ENCODE peak calls at places on chromosomes 13 and 19, in four cellular contexts. One of them, this sample, is unnamed.

GRCh38 chr13:24183741-24184182 is 23.2 kb downstream of the SPATA13 start:
- DNase-seq in vagina: no peak
- DNase-seq in A549: no peak
- DNase-seq in naive thymus-derived CD4-positive, alpha-beta T cell: no peak
- DNase-seq in this sample: no peak

GRCh38 chr13:97200081-97200942 is 21.8 kb upstream of the MBNL2 start:
- DNase-seq in naive thymus-derived CD4-positive, alpha-beta T cell: no peak
- DNase-seq in A549: no peak
- DNase-seq in vagina: no peak
- DNase-seq in this sample: no peak

GRCh38 chr19:11264452-11265176 is 2.3 kb upstream of the DOCK6 start:
- DNase-seq in A549: no peak
- DNase-seq in vagina: no peak
- DNase-seq in naive thymus-derived CD4-positive, alpha-beta T cell: no peak
- DNase-seq in this sample: no peak

GRCh38 chr19:41325947-41326706 is 16.2 kb downstream of the CCDC97 start:
- DNase-seq in vagina: no peak
- DNase-seq in naive thymus-derived CD4-positive, alpha-beta T cell: peak; percentile 42
- DNase-seq in A549: no peak
- DNase-seq in this sample: no peak

GRCh38 chr13:111866731-111867245 is 200.2 kb upstream of the SOX1 start:
- DNase-seq in naive thymus-derived CD4-positive, alpha-beta T cell: no peak
- DNase-seq in vagina: no peak
- DNase-seq in A549: no peak
- DNase-seq in this sample: no peak

GRCh38 chr13:98141938-98142426 is 912 bp upstream of the FARP1 start:
- DNase-seq in A549: no peak
- DNase-seq in naive thymus-derived CD4-positive, alpha-beta T cell: no peak
- DNase-seq in vagina: no peak
- DNase-seq in this sample: no peak

GRCh38 chr19:46954502-46955004 is 65.1 kb upstream of the NPAS1 start:
- DNase-seq in A549: no peak
- DNase-seq in naive thymus-derived CD4-positive, alpha-beta T cell: no peak
- DNase-seq in vagina: no peak
- DNase-seq in this sample: no peak

GRCh38 chr19:38394488-38394887 is 6.0 kb downstream of the SPRED3 start:
- DNase-seq in A549: no peak
- DNase-seq in vagina: no peak
- DNase-seq in naive thymus-derived CD4-positive, alpha-beta T cell: peak; percentile 51
- DNase-seq in this sample: no peak

GRCh38 chr13:47117268-47117667 is 220.4 kb upstream of the HTR2A start:
- DNase-seq in vagina: no peak
- DNase-seq in naive thymus-derived CD4-positive, alpha-beta T cell: no peak
- DNase-seq in A549: no peak
- DNase-seq in this sample: no peak

GRCh38 chr19:46000497-46001246 is 5.4 kb downstream of the CCDC61 start:
- DNase-seq in A549: no peak
- DNase-seq in naive thymus-derived CD4-positive, alpha-beta T cell: peak; percentile 72
- DNase-seq in vagina: no peak
- DNase-seq in this sample: no peak

GRCh38 chr19:55383279-55383788 is 758 bp downstream of the TMEM238 start:
- DNase-seq in A549: no peak
- DNase-seq in vagina: no peak
- DNase-seq in naive thymus-derived CD4-positive, alpha-beta T cell: no peak
- DNase-seq in this sample: no peak
- H3K27ac ChIP-seq in A549: peak overlapping the region; percentile 89
- H3K27ac ChIP-seq in vagina: peak overlapping the region; percentile 73
- H3K27ac ChIP-seq in naive thymus-derived CD4-positive, alpha-beta T cell: peak overlapping the region; percentile 36
- H3K27ac ChIP-seq in this sample: peak overlapping the region; percentile 93

GRCh38 chr19:50432221-50432626 is 468 bp upstream of the MYBPC2 start:
- DNase-seq in naive thymus-derived CD4-positive, alpha-beta T cell: no peak
- DNase-seq in A549: no peak
- DNase-seq in vagina: no peak
- DNase-seq in this sample: no peak
- H3K27ac ChIP-seq in naive thymus-derived CD4-positive, alpha-beta T cell: peak overlapping the region; percentile 73
- H3K27ac ChIP-seq in A549: peak overlapping the region; percentile 65
- H3K27ac ChIP-seq in vagina: peak overlapping the region; percentile 27
- H3K27ac ChIP-seq in this sample: no peak overlapping the region

DNA sequence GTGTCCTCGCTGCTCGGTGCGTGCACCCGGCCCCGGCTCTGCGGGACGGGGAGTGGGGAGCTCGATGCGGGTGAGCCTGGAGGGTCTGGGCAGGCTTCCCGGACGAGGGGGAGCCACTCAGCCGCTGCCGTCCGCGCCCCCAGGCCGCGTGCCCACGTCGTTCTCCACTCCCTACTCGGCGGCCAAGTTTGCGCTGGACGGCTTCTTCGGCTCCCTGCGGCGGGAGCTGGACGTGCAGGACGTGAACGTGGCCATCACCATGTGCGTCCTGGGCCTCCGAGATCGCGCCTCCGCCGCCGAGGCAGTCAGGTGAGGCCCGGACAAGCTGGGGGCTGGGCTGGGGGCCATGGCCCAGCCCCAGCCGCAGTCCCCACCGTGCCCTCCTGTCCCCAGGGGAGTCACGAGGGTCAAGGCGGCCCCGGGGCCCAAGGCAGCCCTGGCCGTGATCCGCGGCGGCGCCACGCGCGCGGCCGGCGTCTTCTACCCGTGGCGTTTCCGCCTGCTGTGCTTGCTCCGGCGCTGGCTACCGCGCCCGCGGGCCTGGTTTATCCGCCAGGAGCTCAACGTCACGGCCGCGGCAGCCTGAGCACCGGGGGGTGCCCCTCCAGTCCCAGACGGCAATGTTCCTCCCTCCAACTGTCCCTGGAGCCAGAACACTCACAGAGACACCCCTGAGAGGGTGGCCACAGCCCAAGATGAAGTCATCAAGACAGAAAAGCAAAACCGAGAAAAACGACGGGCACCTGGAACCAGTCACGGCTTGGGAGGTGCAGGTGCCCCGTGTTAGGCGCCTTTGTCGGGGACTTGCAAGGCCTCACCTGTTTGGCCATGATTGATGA is 2.5 kb upstream of the RPL36 start:
- DNase-seq in vagina: no peak
- DNase-seq in A549: no peak
- DNase-seq in naive thymus-derived CD4-positive, alpha-beta T cell: no peak
- DNase-seq in this sample: no peak
- H3K27ac ChIP-seq in vagina: peak overlapping the region; percentile 67
- H3K27ac ChIP-seq in A549: no peak overlapping the region
- H3K27ac ChIP-seq in naive thymus-derived CD4-positive, alpha-beta T cell: peak overlapping the region; percentile 73
- H3K27ac ChIP-seq in this sample: no peak overlapping the region

GRCh38 chr19:16420781-16421386 is 50.9 kb downstream of the EPS15L1 start:
- DNase-seq in vagina: no peak
- DNase-seq in A549: no peak
- DNase-seq in naive thymus-derived CD4-positive, alpha-beta T cell: no peak
- DNase-seq in this sample: no peak

GRCh38 chr19:16418597-16418962 is 53.2 kb downstream of the EPS15L1 start:
- DNase-seq in vagina: no peak
- DNase-seq in naive thymus-derived CD4-positive, alpha-beta T cell: no peak
- DNase-seq in A549: no peak
- DNase-seq in this sample: no peak

GRCh38 chr19:16421982-16422381 is 49.8 kb downstream of the EPS15L1 start:
- DNase-seq in vagina: no peak
- DNase-seq in naive thymus-derived CD4-positive, alpha-beta T cell: no peak
- DNase-seq in A549: no peak
- DNase-seq in this sample: no peak

GRCh38 chr19:16417660-16418596 is 53.8 kb downstream of the EPS15L1 start:
- DNase-seq in A549: peak; percentile 69
- DNase-seq in naive thymus-derived CD4-positive, alpha-beta T cell: peak; percentile 69
- DNase-seq in vagina: no peak
- DNase-seq in this sample: no peak

DNA sequence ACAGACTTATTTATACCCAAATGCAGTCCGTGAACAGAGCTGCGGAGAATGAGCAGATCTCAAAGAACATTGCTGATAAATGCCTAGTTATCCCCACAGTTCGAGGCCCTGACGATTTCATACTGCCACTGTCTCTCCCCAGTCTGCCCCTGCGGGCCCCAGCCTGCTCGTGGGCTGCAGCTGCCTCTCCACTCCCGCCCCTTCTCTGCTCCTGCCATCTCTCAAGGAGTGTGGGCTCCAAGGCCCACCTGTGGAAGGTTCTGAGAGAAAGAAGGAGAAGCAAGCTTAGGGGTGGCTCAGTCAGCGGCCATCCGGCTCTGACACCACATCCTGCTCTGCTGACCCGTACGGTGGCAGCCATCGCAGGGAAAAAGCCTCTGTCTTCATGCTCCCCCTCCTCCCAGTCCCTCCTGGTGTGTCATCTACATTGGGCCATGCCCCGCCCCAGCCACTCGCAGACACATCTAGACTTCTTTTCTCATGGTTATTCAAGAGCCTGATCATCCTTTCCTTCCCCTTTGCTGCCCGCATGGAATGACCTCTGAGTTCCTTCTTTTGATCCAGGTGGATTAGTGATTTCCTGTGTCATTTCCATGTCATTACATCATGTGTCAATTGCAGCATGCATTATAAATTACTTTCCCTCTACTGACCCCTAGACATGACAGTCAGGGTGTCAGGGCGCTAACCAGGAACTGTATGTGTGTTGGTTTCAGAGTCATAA is 51.9 kb downstream of the EPS15L1 start:
- DNase-seq in A549: no peak
- DNase-seq in vagina: no peak
- DNase-seq in naive thymus-derived CD4-positive, alpha-beta T cell: no peak
- DNase-seq in this sample: no peak
- H3K27ac ChIP-seq in A549: no peak overlapping the region
- H3K27ac ChIP-seq in vagina: no peak overlapping the region
- H3K27ac ChIP-seq in naive thymus-derived CD4-positive, alpha-beta T cell: no peak overlapping the region
- H3K27ac ChIP-seq in this sample: peak overlapping the region; percentile 20

DNA sequence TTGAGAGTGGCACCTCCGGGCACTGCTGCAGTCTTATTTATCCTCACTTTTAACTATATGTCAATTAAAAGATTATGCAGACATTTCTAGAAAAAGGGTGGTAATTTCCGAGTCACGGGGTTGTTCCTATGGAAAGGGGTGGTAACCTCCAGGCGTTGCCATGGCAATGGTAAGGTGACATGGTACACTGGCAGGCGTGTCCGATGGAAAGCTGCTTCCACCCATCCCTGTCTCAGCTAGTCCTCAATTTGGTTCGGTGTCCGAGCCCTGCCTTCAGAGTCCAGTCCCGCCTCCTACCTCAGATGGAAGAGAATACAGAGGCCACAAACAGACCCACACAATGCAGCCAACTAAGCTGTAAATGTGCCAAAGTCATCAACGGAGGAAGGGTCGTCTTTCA is 72.6 kb upstream of the C13orf46 start:
- DNase-seq in vagina: no peak
- DNase-seq in naive thymus-derived CD4-positive, alpha-beta T cell: no peak
- DNase-seq in A549: no peak
- DNase-seq in this sample: no peak
- H3K27ac ChIP-seq in vagina: peak overlapping the region; percentile 72
- H3K27ac ChIP-seq in naive thymus-derived CD4-positive, alpha-beta T cell: peak overlapping the region; percentile 5
- H3K27ac ChIP-seq in A549: no peak overlapping the region
- H3K27ac ChIP-seq in this sample: no peak overlapping the region

GRCh38 chr19:13256918-13257317 is 106.7 kb downstream of the IER2 start:
- DNase-seq in A549: no peak
- DNase-seq in naive thymus-derived CD4-positive, alpha-beta T cell: no peak
- DNase-seq in vagina: no peak
- DNase-seq in this sample: no peak
- H3K27ac ChIP-seq in A549: no peak overlapping the region
- H3K27ac ChIP-seq in naive thymus-derived CD4-positive, alpha-beta T cell: no peak overlapping the region
- H3K27ac ChIP-seq in vagina: no peak overlapping the region
- H3K27ac ChIP-seq in this sample: no peak overlapping the region

This sample was measured in epithelial cell of prostate.